ENCODE peak calls at places on chromosomes 3 and 15, in five cellular contexts. K is aorta, C is fibroblast of the aortic adventitia, U is body of pancreas, V is psoas muscle. W is an unnamed sample.

GRCh38 chr3:141875893-141876380 is 506 bp upstream of the ATP1B3 start:
- DNase-seq in C (peak; percentile 65), K (peak; percentile 80), V (peak; percentile 77), U (peak; percentile 55), W (peak; percentile 83)

GRCh38 chr15:68000754-68001153 is 53.4 kb upstream of the PIAS1 start:
- DNase-seq in V (no peak), U (no peak), C (no peak), K (no peak), W (no peak)

GRCh38 chr15:51377038-51377761 is 35.7 kb downstream of the GLDN start:
- DNase-seq in U (no peak), V (no peak), C (peak; percentile 68), K (no peak), W (no peak)

GRCh38 chr3:128786434-128787020 is 60.5 kb downstream of the RAB7A start:
- DNase-seq in C (peak; percentile 36), V (no peak), U (no peak), K (no peak), W (no peak)

GRCh38 chr3:73786346-73786807 is 161.6 kb upstream of the PDZRN3 start:
- DNase-seq in U (no peak), V (peak; percentile 83), K (peak; percentile 80), C (peak; percentile 97), W (peak; percentile 89)

GRCh38 chr3:191802671-191803070 is 341.7 kb downstream of the PYDC2 start:
- DNase-seq in V (no peak), U (no peak), K (no peak), C (no peak), W (no peak)

GRCh38 chr15:31316135-31316795 is 10.4 kb upstream of the KLF13 start:
- DNase-seq in C (no peak), K (no peak), U (no peak), V (no peak), W (no peak)

GRCh38 chr15:62809106-62809967 is 233.2 kb upstream of the TPM1 start:
- DNase-seq in U (no peak), C (peak; percentile 70), K (no peak), V (no peak), W (no peak)

GRCh38 chr15:68196445-68197169 is 8.5 kb downstream of the CALML4 start:
- DNase-seq in K (no peak), U (no peak), C (no peak), V (no peak), W (peak; percentile 56)

GRCh38 chr15:80059786-80060489 is 462 bp downstream of the ZFAND6 start:
- DNase-seq in V (no peak), U (peak; percentile 63), C (no peak), K (no peak), W (peak; percentile 77)

GRCh38 chr3:43997788-43998373 is 243.8 kb upstream of the TOPAZ1 start:
- DNase-seq in U (no peak), C (no peak), V (no peak), K (no peak), W (no peak)

GRCh38 chr3:43996379-43997301 is 245.0 kb upstream of the TOPAZ1 start:
- DNase-seq in U (no peak), K (no peak), C (peak; percentile 46), V (no peak), W (no peak)

GRCh38 chr3:43994594-43995077 is 247.1 kb upstream of the TOPAZ1 start:
- DNase-seq in C (no peak), K (no peak), U (no peak), V (no peak), W (no peak)

GRCh38 chr3:43995929-43996378 is 245.7 kb upstream of the TOPAZ1 start:
- DNase-seq in K (no peak), V (no peak), U (no peak), C (no peak), W (no peak)

DNA sequence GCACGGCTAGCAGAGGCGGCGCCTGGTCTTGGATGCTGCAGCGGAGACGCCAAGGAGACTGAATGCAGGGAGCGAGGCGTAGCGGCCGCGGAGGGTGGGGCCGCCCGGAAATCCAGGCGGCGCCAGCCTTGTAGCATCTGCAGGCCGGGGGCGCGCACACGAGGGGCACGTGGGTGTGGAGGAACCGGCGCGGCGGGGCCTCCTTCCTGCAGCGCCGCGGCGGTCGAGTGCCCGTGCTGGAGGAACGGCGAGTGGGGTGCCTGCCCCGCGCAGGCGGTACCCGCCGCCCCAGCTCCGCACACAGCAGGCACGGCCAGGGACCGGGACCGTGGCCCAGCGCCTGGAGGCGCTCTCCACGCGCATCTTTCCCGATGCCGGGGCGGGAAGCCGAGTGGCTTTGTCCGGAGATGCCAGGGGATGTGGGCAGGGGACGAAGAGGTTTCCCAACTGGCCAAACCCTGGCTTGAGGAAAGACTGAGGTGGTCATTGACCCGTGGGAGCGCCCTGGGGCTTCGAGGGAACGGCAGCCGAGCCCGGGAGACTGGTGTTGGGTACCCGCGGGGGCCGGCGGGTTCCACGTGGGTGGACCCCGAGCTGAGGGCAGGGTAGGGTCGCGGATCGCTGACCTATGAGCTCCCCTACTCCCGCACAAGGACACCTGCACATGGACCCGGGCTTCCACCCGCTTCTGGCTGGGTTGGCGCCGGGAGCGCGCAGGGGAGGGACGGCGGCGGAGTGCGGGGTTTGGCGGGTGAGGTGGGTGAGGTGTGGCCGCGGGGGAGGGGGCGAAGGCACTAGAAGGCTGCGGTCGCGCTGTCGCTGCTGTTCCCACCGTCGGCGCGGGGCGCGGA is 246.4 kb upstream of the TOPAZ1 start:
- DNase-seq in V (no peak), K (no peak), C (peak; percentile 35), U (no peak), W (no peak)
- H3K4me3 ChIP-seq in V (peak overlapping the region; percentile 43), K (no peak overlapping the region), C (peak overlapping the region; percentile 64), U (no peak overlapping the region), W (peak overlapping the region; percentile 65)

GRCh38 chr3:62672988-62673313 is 202.3 kb downstream of the CADPS start:
- DNase-seq in C (no peak), U (no peak), K (no peak), V (no peak), W (no peak)
- H3K4me3 ChIP-seq in C (no peak overlapping the region), U (no peak overlapping the region), K (no peak overlapping the region), V (no peak overlapping the region), W (no peak overlapping the region)

DNA sequence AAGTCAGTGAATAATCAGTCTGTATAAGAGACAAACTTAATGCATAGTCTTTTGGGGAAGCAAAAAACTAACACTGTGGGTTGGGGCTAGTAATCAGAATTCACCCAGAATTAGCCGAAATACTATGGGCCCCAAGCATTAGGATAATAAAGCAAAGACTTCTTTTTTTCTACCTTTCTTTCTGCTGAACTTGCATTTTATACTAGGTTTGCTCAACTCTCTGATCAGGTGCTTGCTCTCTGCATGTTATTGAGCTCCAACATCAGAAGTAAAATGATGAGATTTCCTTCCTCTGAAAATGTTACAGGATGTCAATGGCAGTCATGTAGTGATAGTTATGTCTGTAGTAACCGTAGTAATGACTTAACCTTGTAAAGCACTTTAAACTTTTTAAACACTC is 216.6 kb downstream of the KCNMB2 start:
- DNase-seq in C (no peak), U (no peak), K (no peak), V (no peak), W (no peak)
- H3K4me3 ChIP-seq in C (no peak overlapping the region), U (no peak overlapping the region), K (no peak overlapping the region), V (no peak overlapping the region), W (no peak overlapping the region)

DNA sequence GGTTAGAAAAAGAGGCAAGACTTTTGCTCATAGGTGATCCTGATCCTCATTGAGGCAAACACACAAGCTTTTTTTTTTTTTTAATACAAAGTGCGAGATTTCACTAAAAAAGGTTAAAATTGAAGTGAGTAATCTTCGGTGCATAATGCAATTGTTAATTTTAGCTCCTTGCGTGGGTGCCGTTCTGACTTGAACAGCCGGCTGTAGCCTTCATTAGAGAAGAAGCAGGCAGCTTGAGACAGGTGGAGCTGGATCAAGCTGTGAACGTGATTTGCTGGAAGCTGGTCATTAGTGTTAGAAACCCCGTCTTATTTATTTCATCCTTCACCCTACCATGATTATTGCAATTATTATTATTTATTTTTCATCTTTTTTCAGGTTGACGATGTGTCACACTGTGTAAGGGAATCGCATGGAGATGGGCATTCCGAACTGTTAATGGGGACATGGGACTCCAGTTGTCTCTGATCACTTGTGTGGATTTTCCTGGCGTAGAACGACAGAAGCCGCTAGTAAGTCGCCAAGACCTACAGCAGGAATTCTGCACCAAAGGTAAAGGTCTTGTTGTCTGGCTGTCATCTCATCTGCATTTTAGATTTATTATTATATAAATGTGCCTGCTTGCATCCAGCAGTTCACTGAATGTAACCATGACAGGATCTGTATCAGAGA is 40.2 kb downstream of the ARPP21 start:
- DNase-seq in V (no peak), U (no peak), K (no peak), C (no peak), W (no peak)
- H3K4me3 ChIP-seq in V (peak overlapping the region; percentile 72), U (no peak overlapping the region), K (no peak overlapping the region), C (no peak overlapping the region), W (no peak overlapping the region)

DNA sequence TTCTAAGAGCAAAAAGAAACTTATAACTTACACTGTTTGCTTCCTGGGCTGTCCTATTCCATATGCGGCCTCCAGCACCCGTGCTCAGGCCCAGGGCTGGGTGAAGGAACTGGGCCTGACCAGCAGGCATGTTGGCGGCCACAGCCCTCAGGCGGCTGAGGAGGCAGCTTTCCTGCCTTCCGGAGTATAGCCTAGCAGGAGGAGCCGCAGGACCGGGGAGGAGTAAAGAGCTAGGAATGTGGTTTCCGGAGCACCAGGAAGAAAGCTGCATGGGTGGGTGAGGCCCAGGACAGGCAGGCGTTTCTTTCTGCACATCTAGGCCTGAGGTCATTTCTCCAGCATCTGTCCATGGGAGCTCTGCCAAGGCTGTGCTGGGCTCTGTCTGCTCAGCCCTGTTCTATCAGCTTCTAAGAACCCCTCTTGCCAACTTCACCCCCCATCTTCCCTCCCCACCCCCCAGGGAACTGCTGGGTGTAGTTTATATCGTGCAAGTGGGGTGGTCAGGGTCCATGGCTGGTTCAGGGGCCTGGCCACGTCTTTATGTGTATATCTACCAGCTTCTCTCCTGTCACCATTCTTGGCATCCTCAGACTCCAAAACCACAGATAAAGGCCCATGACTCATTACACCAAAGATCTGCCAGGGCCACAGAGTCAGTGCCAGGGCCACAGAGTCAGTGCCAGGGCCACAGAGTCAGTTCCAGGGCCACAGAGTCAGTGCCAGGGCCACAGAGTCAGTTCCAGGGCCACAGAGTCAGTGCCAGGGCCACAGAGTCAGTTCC is 7.8 kb upstream of the KIF7 start:
- DNase-seq in V (peak; percentile 73), K (peak; percentile 90), U (peak; percentile 49), C (peak; percentile 97), W (peak; percentile 91)
- H3K4me3 ChIP-seq in V (no peak overlapping the region), K (no peak overlapping the region), U (no peak overlapping the region), C (peak overlapping the region; percentile 55), W (peak overlapping the region; percentile 27)

W was measured in coronary artery.